ENCODE peak calls at places on chromosomes 1 and 21, in seven cellular contexts. M, Y, J, B, R, Z and G are unnamed samples. For H3K4me1, the result is how much of the 10 kb centered on the place peaks cover.

GRCh38 chr1:30588311-30589073 is 134.9 kb downstream of the MATN1 start:
- DNase-seq in Y (no peak), J (no peak), Z (no peak), B (no peak), R (no peak), M (no peak), G (peak)

GRCh38 chr21:26119906-26120305 is 50.7 kb downstream of the APP start:
- DNase-seq in R (no peak), Z (no peak), B (no peak), J (no peak), Y (no peak), M (no peak), G (no peak)

GRCh38 chr1:81662913-81663526 is 137.7 kb upstream of the ADGRL2 start:
- DNase-seq in M (no peak), J (no peak), R (no peak), B (no peak), Y (no peak), Z (no peak), G (no peak)

GRCh38 chr1:209416009-209416408 is 167.5 kb upstream of the CAMK1G start:
- DNase-seq in Z (peak), R (no peak), B (no peak), M (no peak), Y (peak), J (no peak), G (no peak)

GRCh38 chr1:208182880-208183279 is 61.3 kb downstream of the PLXNA2 start:
- DNase-seq in B (no peak), M (no peak), J (no peak), Z (no peak), R (no peak), Y (no peak), G (peak)

GRCh38 chr1:159600894-159601293 is 13.3 kb downstream of the APCS start:
- DNase-seq in J (no peak), Z (no peak), R (no peak), B (no peak), Y (no peak), M (no peak), G (no peak)

GRCh38 chr1:106447466-106447865 is 609.0 kb upstream of the PRMT6 start:
- DNase-seq in Y (no peak), J (no peak), R (no peak), M (no peak), B (no peak), Z (no peak), G (no peak)

GRCh38 chr1:172326171-172326570 is 94.3 kb upstream of the C1orf105 start:
- DNase-seq in Y (peak), B (no peak), Z (peak), J (no peak), R (no peak), M (no peak), G (no peak)

GRCh38 chr1:171081220-171081993 is 9.3 kb upstream of the FMO3 start:
- DNase-seq in R (peak), J (peak), M (no peak), Z (peak), B (peak), Y (peak), G (no peak)

GRCh38 chr21:44965251-44966022 is 25.6 kb downstream of the SLX9 start:
- DNase-seq in R (no peak), M (no peak), B (no peak), Y (peak), J (peak), Z (no peak), G (no peak)

GRCh38 chr1:9726406-9726805 is 74.9 kb downstream of the PIK3CD start:
- DNase-seq in R (no peak), M (no peak), Z (no peak), Y (no peak), J (no peak), B (no peak), G (no peak)

GRCh38 chr1:235397733-235398132 is 30.5 kb downstream of the TBCE start:
- DNase-seq in M (no peak), Y (peak), B (no peak), J (peak), Z (peak), R (no peak), G (no peak)

GRCh38 chr1:202056644-202057334 is 46.4 kb downstream of the ELF3 start:
- DNase-seq in R (peak), Y (no peak), Z (no peak), B (no peak), J (no peak), M (no peak), G (peak)

GRCh38 chr1:68916227-68916853 is 419.5 kb upstream of the DEPDC1 start:
- DNase-seq in Z (no peak), M (no peak), Y (peak), J (peak), R (no peak), B (peak), G (no peak)

DNA sequence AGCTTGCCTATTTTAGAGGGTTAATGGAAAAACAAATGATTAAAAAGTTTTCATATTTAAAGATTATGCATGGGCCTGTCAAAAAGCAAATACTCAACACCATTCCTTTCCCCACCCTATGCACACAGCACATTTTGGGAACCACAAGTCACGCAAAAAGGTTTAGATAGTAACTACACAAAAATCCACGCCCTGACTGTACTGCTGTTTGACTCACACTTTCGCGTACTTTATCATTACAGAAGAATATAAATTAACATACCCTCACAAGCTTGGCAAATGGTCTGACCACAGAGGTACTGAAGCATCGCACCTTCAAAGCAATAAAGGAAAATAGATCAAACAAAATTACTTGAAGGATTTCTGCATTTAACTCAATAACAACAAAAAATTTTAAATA is 1.4 kb downstream of the ATP5PO start:
- DNase-seq in Z (no peak), Y (no peak), B (no peak), R (no peak), J (no peak), M (no peak), G (no peak)
- H3K9ac ChIP-seq in Z (no peak), Y (no peak), B (no peak), R (peak), J (no peak), M (no peak), G (no peak)

GRCh38 chr1:156476501-156477298 is 23.9 kb downstream of the MEF2D start:
- DNase-seq in Y (peak), Z (no peak), J (peak), B (peak), R (no peak), M (peak), G (no peak)
- H3K4me1 ChIP-seq in Y (under half), Z (under half), J (under half), B (under half), R (under half), M (under half), G (under half)

GRCh38 chr1:117164209-117164608 is 42.7 kb upstream of the TRIM45 start:
- DNase-seq in Y (no peak), J (no peak), Z (no peak), B (no peak), R (no peak), M (no peak), G (no peak)
- H3K9ac ChIP-seq in Y (no peak), J (no peak), Z (no peak), B (no peak), R (no peak), M (no peak), G (no peak)

DNA sequence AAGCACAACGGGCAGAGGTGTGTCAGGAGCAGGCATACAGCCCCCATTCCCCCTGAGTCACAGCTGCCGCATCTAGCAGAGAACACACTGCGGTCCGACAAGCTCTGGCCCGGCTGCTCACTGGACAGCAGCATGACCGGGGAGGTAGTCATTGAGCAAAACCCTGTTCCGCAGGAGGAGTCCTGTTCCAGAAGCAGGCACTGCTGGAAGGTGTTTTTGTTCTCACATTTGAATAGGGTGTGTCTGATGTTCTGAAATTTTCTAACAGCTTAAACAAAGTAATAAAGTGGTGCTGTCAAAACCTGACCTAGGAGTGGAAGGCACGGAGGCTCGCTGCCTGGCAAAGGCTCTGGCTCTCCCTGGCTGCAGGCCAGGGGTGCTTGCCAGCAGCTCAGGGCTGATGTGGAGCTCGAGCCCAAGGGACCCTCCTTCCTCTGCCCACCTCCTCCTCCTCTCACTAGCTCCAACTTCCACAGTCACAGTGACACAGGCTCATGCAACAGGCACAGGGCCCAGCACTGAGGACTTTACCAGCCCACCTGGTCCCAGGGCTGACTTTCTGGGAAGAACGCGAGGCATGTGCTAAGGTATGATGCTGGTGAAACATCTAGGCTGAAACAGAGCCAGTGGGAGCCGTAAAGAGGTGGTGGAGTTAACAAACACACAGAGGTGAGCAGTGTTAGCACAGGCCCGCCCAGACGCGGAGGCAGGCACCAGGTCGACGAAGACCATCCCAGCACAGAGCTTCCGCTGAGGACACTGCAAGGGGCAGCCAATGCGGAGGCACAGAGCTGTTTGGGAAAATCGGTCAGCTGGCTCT is 118.6 kb upstream of the IFFO2 start:
- DNase-seq in Z (peak), J (no peak), B (no peak), R (no peak), M (no peak), Y (no peak), G (peak)
- H3K4me1 ChIP-seq in Z (under half), J (under half), B (under half), R (under half), M (under half), Y (under half), G (under half)